ENCODE peak calls at places on chromosomes 2 and 18, in ten cellular contexts. O is adipocyte, W is fibroblast of lung, P is IMR-90, G is neural progenitor cell, B is neuronal stem cell, J is H1, H is K562, S is H9, T is HCT116. V is an unnamed sample.

GRCh38 chr2:69509011-69509749 is 71.9 kb upstream of the NFU1 start:
- DNase-seq in O (no peak), W (peak), P (peak), G (no peak), B (no peak), J (no peak), H (no peak), S (no peak), T (no peak), V (no peak)

GRCh38 chr2:176136375-176137248 is 7.1 kb downstream of the HOXD8 start:
- DNase-seq in O (no peak), W (no peak), P (no peak), G (peak), B (no peak), J (peak), H (no peak), S (peak), T (no peak), V (no peak)

GRCh38 chr18:55228191-55228590 is 268.9 kb upstream of the CCDC68 start:
- DNase-seq in O (peak), W (peak), P (peak), G (peak), B (peak), J (no peak), H (no peak), S (no peak), T (no peak), V (no peak)

GRCh38 chr2:49044265-49044664 is 110.0 kb downstream of the FSHR start:
- DNase-seq in O (no peak), W (no peak), P (no peak), G (no peak), B (no peak), J (no peak), H (no peak), S (no peak), T (no peak), V (no peak)

GRCh38 chr2:103139628-103140268 is 377.9 kb downstream of the TMEM182 start:
- DNase-seq in O (no peak), W (no peak), P (no peak), G (no peak), B (no peak), J (no peak), H (no peak), S (no peak), T (no peak), V (no peak)

GRCh38 chr2:151153601-151154000 is 108.1 kb downstream of the RBM43 start:
- DNase-seq in O (no peak), W (no peak), P (no peak), G (no peak), B (no peak), J (no peak), H (no peak), S (no peak), T (no peak), V (no peak)

GRCh38 chr18:1075310-1075709 is 170.6 kb downstream of the ADCYAP1 start:
- DNase-seq in O (no peak), W (no peak), P (no peak), G (no peak), B (no peak), J (no peak), H (no peak), S (no peak), T (no peak), V (no peak)

GRCh38 chr18:21997207-21998143 is 171.9 kb upstream of the GATA6 start:
- DNase-seq in O (peak), W (peak), P (peak), G (peak), B (peak), J (no peak), H (peak), S (no peak), T (peak), V (peak)

GRCh38 chr2:165141601-165142000 is 62.2 kb downstream of the SCN3A start:
- DNase-seq in O (peak), W (no peak), P (peak), G (no peak), B (no peak), J (no peak), H (no peak), S (no peak), T (no peak), V (peak)

GRCh38 chr2:78999410-78999809 is 26.1 kb upstream of the REG3G start:
- DNase-seq in O (peak), W (peak), P (no peak), G (peak), B (no peak), J (no peak), H (no peak), S (no peak), T (no peak), V (no peak)

GRCh38 chr18:71665131-71665530 is 879.0 kb downstream of the CBLN2 start:
- DNase-seq in O (no peak), W (peak), P (no peak), G (no peak), B (no peak), J (no peak), H (no peak), S (no peak), T (no peak), V (no peak)

GRCh38 chr2:641501-642430 is 35.4 kb downstream of the TMEM18 start:
- DNase-seq in O (no peak), W (no peak), P (no peak), G (no peak), B (no peak), J (peak), H (no peak), S (peak), T (no peak), V (no peak)

GRCh38 chr2:1826188-1826905 is 82.0 kb upstream of the PXDN start:
- DNase-seq in O (no peak), W (no peak), P (no peak), G (no peak), B (no peak), J (no peak), H (no peak), S (no peak), T (no peak), V (no peak)

GRCh38 chr2:30147196-30147714 is 448 bp downstream of the YPEL5 start:
- DNase-seq in O (no peak), W (no peak), P (no peak), G (peak), B (no peak), J (no peak), H (peak), S (no peak), T (no peak), V (peak)

GRCh38 chr2:239160226-239161143 is 240.3 kb downstream of the HDAC4 start:
- DNase-seq in O (no peak), W (peak), P (peak), G (no peak), B (no peak), J (no peak), H (no peak), S (peak), T (no peak), V (no peak)

GRCh38 chr18:45617284-45617683 is 2.0 kb downstream of the SLC14A2 start:
- DNase-seq in O (peak), W (peak), P (peak), G (no peak), B (no peak), J (no peak), H (no peak), S (no peak), T (peak), V (no peak)

GRCh38 chr18:67771271-67771670 is 254.8 kb upstream of the DSEL start:
- DNase-seq in O (peak), W (peak), P (peak), G (no peak), B (no peak), J (no peak), H (no peak), S (no peak), T (no peak), V (no peak)

GRCh38 chr2:11912980-11913379 is 166.5 kb downstream of the LPIN1 start:
- DNase-seq in O (no peak), W (no peak), P (no peak), G (no peak), B (no peak), J (no peak), H (no peak), S (no peak), T (no peak), V (no peak)

GRCh38 chr2:38598991-38599295 is 3.8 kb downstream of the HNRNPLL start:
- DNase-seq in O (peak), W (peak), P (peak), G (no peak), B (no peak), J (no peak), H (no peak), S (no peak), T (no peak), V (no peak)

GRCh38 chr18:3960977-3961376 is 494.1 kb downstream of the DLGAP1 start:
- DNase-seq in O (no peak), W (no peak), P (no peak), G (no peak), B (no peak), J (no peak), H (no peak), S (no peak), T (no peak), V (no peak)

GRCh38 chr2:222835142-222835822 is 25.6 kb upstream of the ACSL3 start:
- DNase-seq in O (no peak), W (no peak), P (no peak), G (no peak), B (no peak), J (no peak), H (no peak), S (no peak), T (no peak), V (no peak)

GRCh38 chr2:147945660-147946059 is 74.9 kb downstream of the ORC4 start:
- DNase-seq in O (peak), W (peak), P (peak), G (peak), B (peak), J (no peak), H (no peak), S (no peak), T (no peak), V (no peak)

GRCh38 chr18:42798606-42799005 is 316.9 kb downstream of the RIT2 start:
- DNase-seq in O (no peak), W (no peak), P (no peak), G (peak), B (no peak), J (no peak), H (no peak), S (no peak), T (no peak), V (no peak)

GRCh38 chr18:10424576-10425314 is 29.7 kb upstream of the APCDD1 start:
- DNase-seq in O (peak), W (peak), P (no peak), G (no peak), B (no peak), J (no peak), H (no peak), S (no peak), T (no peak), V (no peak)

GRCh38 chr2:151733781-151734672 is at the start of gene NEB:
- DNase-seq in O (no peak), W (peak), P (no peak), G (no peak), B (no peak), J (no peak), H (no peak), S (no peak), T (no peak), V (no peak)

GRCh38 chr2:8435608-8436007 is 246.2 kb upstream of the ID2 start:
- DNase-seq in O (peak), W (no peak), P (no peak), G (no peak), B (no peak), J (no peak), H (no peak), S (no peak), T (no peak), V (no peak)

GRCh38 chr2:63047193-63047533 is 3.5 kb upstream of the OTX1 start:
- DNase-seq in O (no peak), W (no peak), P (no peak), G (no peak), B (peak), J (no peak), H (no peak), S (no peak), T (no peak), V (no peak)

GRCh38 chr2:32264422-32265149 is at the start of gene NLRC4:
- DNase-seq in O (no peak), W (no peak), P (no peak), G (no peak), B (no peak), J (no peak), H (no peak), S (no peak), T (no peak), V (peak)
- H3K9ac ChIP-seq in O (no peak), W (no peak), P (no peak), G (no peak), B (no peak), J (no peak), H (no peak), S (no peak), T (no peak), V (peak)

GRCh38 chr2:18550383-18550905 is 10.0 kb downstream of the RDH14 start:
- DNase-seq in O (no peak), W (no peak), P (no peak), G (no peak), B (no peak), J (no peak), H (no peak), S (no peak), T (no peak), V (no peak)

GRCh38 chr2:18548618-18549017 is 11.8 kb downstream of the RDH14 start:
- DNase-seq in O (no peak), W (no peak), P (no peak), G (no peak), B (no peak), J (no peak), H (no peak), S (no peak), T (no peak), V (no peak)

GRCh38 chr2:18551169-18551568 is 9.3 kb downstream of the RDH14 start:
- DNase-seq in O (no peak), W (no peak), P (no peak), G (no peak), B (no peak), J (no peak), H (no peak), S (no peak), T (no peak), V (no peak)

GRCh38 chr2:18552351-18553077 is 7.9 kb downstream of the RDH14 start:
- DNase-seq in O (no peak), W (no peak), P (no peak), G (no peak), B (no peak), J (no peak), H (no peak), S (no peak), T (no peak), V (no peak)

DNA sequence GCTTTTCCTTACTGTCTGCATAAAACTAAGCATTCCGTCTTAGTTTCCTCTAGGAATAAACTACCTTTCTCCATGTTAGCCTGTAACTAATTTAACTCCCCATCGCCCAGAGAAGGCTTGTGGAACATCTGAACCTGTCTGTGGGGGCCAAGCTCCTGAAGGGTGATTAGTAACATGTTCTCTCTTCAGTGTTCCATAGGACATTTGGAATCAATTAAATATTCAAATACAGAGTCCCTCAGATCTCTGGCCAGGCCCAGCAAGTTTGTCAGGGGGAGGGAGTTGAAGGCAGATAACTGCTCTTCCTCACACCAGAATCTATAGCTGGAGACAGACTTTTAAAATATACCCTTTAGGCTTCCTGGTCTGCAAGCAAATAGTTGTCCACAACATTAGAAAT is 8.8 kb downstream of the RDH14 start:
- DNase-seq in O (no peak), W (no peak), P (no peak), G (no peak), B (no peak), J (no peak), H (no peak), S (no peak), T (no peak), V (no peak)
- H3K9ac ChIP-seq in O (no peak), W (no peak), P (no peak), G (no peak), B (no peak), J (no peak), H (no peak), S (no peak), T (no peak), V (no peak)

GRCh38 chr2:74008761-74009395 is 24.2 kb downstream of the TET3 start:
- DNase-seq in O (peak), W (no peak), P (no peak), G (peak), B (peak), J (no peak), H (no peak), S (no peak), T (no peak), V (no peak)
- H3K9ac ChIP-seq in O (no peak), W (no peak), P (no peak), G (no peak), B (peak), J (no peak), H (no peak), S (no peak), T (no peak), V (no peak)

DNA sequence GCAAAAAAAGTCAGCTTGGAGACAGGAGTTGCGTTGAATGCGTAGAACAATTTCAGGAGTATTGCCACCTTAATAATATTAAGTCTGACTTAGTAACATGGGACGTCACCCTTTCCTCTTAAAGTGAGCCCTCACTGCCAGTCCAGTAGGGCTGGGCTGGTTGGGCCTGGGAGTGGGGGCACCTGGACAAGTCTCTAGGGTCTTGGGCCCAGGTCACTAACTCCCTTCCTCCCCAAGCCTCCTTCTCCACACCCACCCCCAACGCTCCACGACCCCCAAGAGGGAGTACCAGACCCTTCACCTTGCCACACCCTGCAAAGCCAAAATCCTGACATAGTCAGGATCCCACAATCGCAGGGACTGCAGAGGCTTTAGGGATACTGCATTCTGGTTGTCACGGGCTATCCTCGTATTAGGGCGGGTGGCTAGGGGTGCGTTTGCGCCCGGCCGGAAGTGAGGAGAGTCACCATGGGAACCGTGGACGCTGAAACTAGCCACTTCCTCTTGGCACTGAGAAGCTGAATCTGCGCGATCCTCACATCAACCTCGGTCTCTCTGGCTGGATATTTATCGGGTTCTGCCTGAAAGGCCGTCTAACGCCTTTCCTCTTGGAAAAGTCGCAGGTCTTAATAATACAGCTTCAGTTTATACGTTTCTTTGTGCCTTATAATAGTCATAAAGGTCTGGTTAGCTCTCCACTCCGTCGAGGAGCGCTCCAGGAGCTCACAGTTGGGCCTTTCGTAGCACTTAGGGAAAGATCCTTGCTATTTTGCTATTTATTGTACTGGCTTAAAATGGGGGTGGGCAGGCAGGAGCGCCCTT is 10.3 kb upstream of the CXXC1 start:
- DNase-seq in O (peak), W (peak), P (peak), G (peak), B (peak), J (peak), H (no peak), S (peak), T (no peak), V (peak)
- H3K9ac ChIP-seq in O (peak), W (no peak), P (peak), G (no peak), B (peak), J (no peak), H (no peak), S (no peak), T (no peak), V (peak)

DNA sequence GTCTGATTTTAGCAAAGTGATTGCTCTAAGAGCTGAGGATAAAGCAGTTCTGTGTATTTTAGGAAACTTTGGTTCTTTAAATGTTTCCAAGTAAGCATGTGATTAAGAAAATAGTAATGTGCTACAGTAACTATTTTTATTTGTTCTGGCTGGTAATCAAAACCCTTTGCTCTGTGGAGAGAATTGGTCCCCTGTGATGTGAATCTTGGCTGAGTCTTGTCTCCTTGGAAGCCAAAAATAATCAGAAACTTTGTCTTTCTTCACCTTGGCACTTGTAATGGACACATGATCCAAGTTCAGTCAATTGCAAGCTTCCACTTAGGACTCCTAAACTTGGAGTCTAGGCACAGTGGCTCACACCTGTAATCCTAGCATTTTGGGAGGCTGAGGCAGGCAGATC is 422.7 kb upstream of the CDH20 start:
- DNase-seq in O (peak), W (peak), P (no peak), G (no peak), B (no peak), J (no peak), H (no peak), S (no peak), T (no peak), V (no peak)
- H3K9ac ChIP-seq in O (no peak), W (no peak), P (no peak), G (no peak), B (no peak), J (no peak), H (no peak), S (no peak), T (no peak), V (no peak)

GRCh38 chr2:18723219-18723618 is 133.8 kb upstream of the NT5C1B start:
- DNase-seq in O (no peak), W (no peak), P (no peak), G (no peak), B (no peak), J (no peak), H (no peak), S (no peak), T (no peak), V (no peak)
- H3K9ac ChIP-seq in O (no peak), W (no peak), P (no peak), G (no peak), B (no peak), J (no peak), H (no peak), S (no peak), T (no peak), V (no peak)

V was measured in MM.1S.